ENCODE peak calls at places on chromosomes 5 and 9, in seven cellular contexts. L is upper lobe of left lung, R is endothelial cell of umbilical vein, H is HepG2, V is sigmoid colon, N is spleen, O is vagina. C is an unnamed sample.

GRCh38 chr5:93360436-93361100 is 220.5 kb downstream of the NR2F1-AS1 start:
- DNase-seq in L (no peak), N (no peak), H (no peak), V (no peak), O (no peak), R (peak; percentile 65), C (no peak)

GRCh38 chr5:32230356-32231099 is 56.4 kb upstream of the GOLPH3 start:
- DNase-seq in N (no peak), V (no peak), O (no peak), L (no peak), R (no peak), H (no peak), C (no peak)

GRCh38 chr9:1083325-1083913 is 33.3 kb downstream of the DMRT2 start:
- DNase-seq in V (no peak), N (no peak), H (no peak), R (no peak), L (peak; percentile 37), O (no peak), C (peak; percentile 26)

GRCh38 chr9:136244116-136244775 is 1.4 kb downstream of the QSOX2 start:
- DNase-seq in H (peak; percentile 84), L (no peak), V (no peak), R (no peak), O (no peak), N (no peak), C (no peak)

GRCh38 chr5:62256161-62257017 is 49.6 kb upstream of the KIF2A start:
- DNase-seq in H (no peak), V (no peak), O (no peak), L (no peak), N (no peak), R (peak; percentile 57), C (no peak)

GRCh38 chr5:160171656-160172055 is 52.4 kb upstream of the PWWP2A start:
- DNase-seq in O (no peak), L (no peak), H (no peak), R (no peak), V (no peak), N (no peak), C (no peak)

GRCh38 chr5:76104027-76104426 is 20.8 kb downstream of the SV2C start:
- DNase-seq in R (peak; percentile 38), O (no peak), N (no peak), V (no peak), H (peak; percentile 11), L (no peak), C (peak; percentile 23)

GRCh38 chr5:2864515-2864914 is 113.0 kb upstream of the IRX2 start:
- DNase-seq in N (no peak), R (no peak), L (no peak), V (peak; percentile 29), O (no peak), H (no peak), C (no peak)

GRCh38 chr5:102223542-102224444 is 72.3 kb downstream of the SLCO4C1 start:
- DNase-seq in H (peak; percentile 68), L (no peak), N (no peak), R (peak; percentile 26), V (no peak), O (no peak), C (no peak)

GRCh38 chr5:93677344-93678021 is 63.9 kb downstream of the POU5F2 start:
- DNase-seq in R (peak; percentile 82), O (no peak), N (no peak), V (no peak), L (peak; percentile 29), H (peak; percentile 82), C (no peak)

GRCh38 chr5:16461782-16462181 is 3.8 kb downstream of the ZNF622 start:
- DNase-seq in N (no peak), V (no peak), L (no peak), R (no peak), H (peak; percentile 60), O (no peak), C (no peak)

GRCh38 chr9:37474438-37474837 is 9.2 kb upstream of the ZBTB5 start:
- DNase-seq in N (no peak), O (no peak), H (no peak), V (no peak), R (no peak), L (no peak), C (no peak)
- H3K27ac ChIP-seq in N (no peak overlapping the region), O (no peak overlapping the region), H (no peak overlapping the region), V (no peak overlapping the region), R (no peak overlapping the region), L (no peak overlapping the region), C (no peak overlapping the region)

GRCh38 chr5:1488882-1489680 is 34.7 kb downstream of the LPCAT1 start:
- DNase-seq in N (no peak), V (no peak), R (no peak), O (no peak), L (no peak), H (no peak), C (no peak)

GRCh38 chr5:1493413-1493812 is 30.3 kb downstream of the LPCAT1 start:
- DNase-seq in N (no peak), L (no peak), O (no peak), V (no peak), H (no peak), R (no peak), C (no peak)

GRCh38 chr5:1489754-1490153 is 34.0 kb downstream of the LPCAT1 start:
- DNase-seq in H (no peak), O (no peak), L (no peak), V (no peak), R (no peak), N (no peak), C (no peak)

GRCh38 chr5:1492757-1493156 is 31.0 kb downstream of the LPCAT1 start:
- DNase-seq in O (no peak), H (no peak), R (no peak), V (no peak), L (no peak), N (no peak), C (no peak)

GRCh38 chr5:1490360-1490759 is 33.4 kb downstream of the LPCAT1 start:
- DNase-seq in V (no peak), R (no peak), N (no peak), H (no peak), L (no peak), O (no peak), C (no peak)
- TF ChIP-seq POLR2AphosphoS5 in V (no peak), R (no peak), N (peak; percentile 31), H (no peak), L (no peak), O (no peak), C (no peak)

GRCh38 chr9:124208571-124208970 is 49.2 kb upstream of the NEK6 start:
- DNase-seq in H (no peak), L (no peak), O (no peak), N (no peak), V (peak; percentile 39), R (no peak), C (no peak)
- TF ChIP-seq POLR2A in H (no peak), L (no peak), O (no peak), N (no peak), V (no peak), R (no peak), C (no peak)

DNA sequence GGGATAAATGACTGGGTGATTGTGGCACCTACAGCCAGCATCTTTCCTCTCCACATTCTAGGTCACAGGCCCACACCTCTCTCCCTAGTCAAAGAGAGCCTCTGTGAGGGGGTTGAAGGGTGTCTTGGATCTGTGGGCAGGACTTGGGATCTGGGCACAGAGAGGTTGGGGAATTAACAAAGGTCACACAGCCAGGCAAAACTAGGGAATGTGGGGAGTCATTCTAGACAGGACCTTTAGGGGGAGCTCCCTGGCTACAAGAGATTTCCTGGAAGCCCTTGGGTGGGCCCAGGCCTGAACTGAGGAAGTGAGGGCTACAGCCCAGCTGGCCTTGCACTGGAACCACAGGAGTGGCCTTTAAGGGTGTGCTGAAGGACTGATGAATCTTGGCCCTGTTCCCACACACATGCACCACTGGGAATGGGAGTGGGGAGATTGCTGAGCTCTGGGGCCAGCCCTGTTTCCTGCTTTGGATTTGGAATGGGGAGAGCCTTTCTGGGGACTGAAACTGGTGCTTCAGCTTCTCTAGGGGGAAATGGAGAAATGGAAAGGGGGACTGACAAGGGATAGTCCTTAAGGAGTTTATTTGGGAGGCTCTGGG is 12.4 kb upstream of the CXXC5 start:
- DNase-seq in N (peak; percentile 91), H (peak; percentile 70), V (peak; percentile 92), R (peak; percentile 64), O (peak; percentile 94), L (peak; percentile 95), C (peak; percentile 87)
- H3K27ac ChIP-seq in N (peak overlapping the region; percentile 88), H (peak overlapping the region; percentile 19), V (peak overlapping the region; percentile 46), R (no peak overlapping the region), O (peak overlapping the region; percentile 91), L (peak overlapping the region; percentile 81), C (peak overlapping the region; percentile 90)

GRCh38 chr9:120757268-120757900 is 35.8 kb downstream of the FBXW2 start:
- DNase-seq in H (no peak), R (no peak), N (no peak), V (no peak), O (no peak), L (no peak), C (no peak)
- TF ChIP-seq POLR2AphosphoS5 in H (no peak), R (no peak), N (no peak), V (no peak), O (no peak), L (no peak), C (no peak)

GRCh38 chr5:141876628-141877477 is 1.4 kb downstream of the PCDH1 start:
- DNase-seq in O (no peak), R (peak; percentile 59), L (no peak), N (peak; percentile 74), V (no peak), H (no peak), C (peak; percentile 44)
- TF ChIP-seq POLR2A in O (no peak), R (no peak), L (no peak), N (no peak), V (no peak), H (no peak), C (peak; percentile 79)

GRCh38 chr9:123470991-123471770 is 115.2 kb downstream of the CRB2 start:
- DNase-seq in O (no peak), L (no peak), H (no peak), N (peak; percentile 25), V (no peak), R (no peak), C (no peak)
- H3K27ac ChIP-seq in O (no peak overlapping the region), L (no peak overlapping the region), H (peak overlapping the region; percentile 90), N (no peak overlapping the region), V (no peak overlapping the region), R (no peak overlapping the region), C (no peak overlapping the region)

C was measured in transverse colon.